ENCODE peak calls at places on chromosomes 4 and X, in eight cellular contexts. One of them, this sample, is unnamed.

GRCh38 chr4:742742-743311 is 37.2 kb downstream of the PCGF3 start:
- DNase-seq in osteoblast: peak; percentile 99
- DNase-seq in BJ: no peak
- DNase-seq in stomach: peak; percentile 72
- DNase-seq in A549: peak; percentile 49
- DNase-seq in IMR-90: peak; percentile 42
- DNase-seq in tibial artery: no peak
- DNase-seq in uterus: peak; percentile 58
- DNase-seq in this sample: peak; percentile 85

GRCh38 chr4:139935911-139936310 is 218.1 kb downstream of the MAML3 start:
- DNase-seq in osteoblast: no peak
- DNase-seq in BJ: no peak
- DNase-seq in stomach: no peak
- DNase-seq in A549: no peak
- DNase-seq in IMR-90: no peak
- DNase-seq in tibial artery: no peak
- DNase-seq in uterus: no peak
- DNase-seq in this sample: no peak

GRCh38 chr4:5050520-5050955 is 742 bp upstream of the STK32B start:
- DNase-seq in osteoblast: peak; percentile 98
- DNase-seq in BJ: no peak
- DNase-seq in stomach: peak; percentile 77
- DNase-seq in A549: peak; percentile 83
- DNase-seq in IMR-90: peak; percentile 83
- DNase-seq in tibial artery: peak; percentile 77
- DNase-seq in uterus: peak; percentile 73
- DNase-seq in this sample: peak; percentile 91

GRCh38 chrX:16560173-16560572 is 89.8 kb upstream of the S100G start:
- DNase-seq in osteoblast: no peak
- DNase-seq in BJ: no peak
- DNase-seq in stomach: no peak
- DNase-seq in A549: no peak
- DNase-seq in IMR-90: no peak
- DNase-seq in tibial artery: no peak
- DNase-seq in uterus: no peak
- DNase-seq in this sample: no peak

GRCh38 chrX:34288782-34289181 is 156.7 kb upstream of the FAM47A start:
- DNase-seq in osteoblast: no peak
- DNase-seq in BJ: no peak
- DNase-seq in stomach: no peak
- DNase-seq in A549: no peak
- DNase-seq in IMR-90: no peak
- DNase-seq in tibial artery: no peak
- DNase-seq in uterus: no peak
- DNase-seq in this sample: no peak

GRCh38 chr4:74258949-74259348 is 49.3 kb upstream of the EPGN start:
- DNase-seq in osteoblast: no peak
- DNase-seq in BJ: no peak
- DNase-seq in stomach: peak; percentile 91
- DNase-seq in A549: no peak
- DNase-seq in IMR-90: peak; percentile 60
- DNase-seq in tibial artery: no peak
- DNase-seq in uterus: no peak
- DNase-seq in this sample: no peak

GRCh38 chrX:119236599-119237525 is 777 bp downstream of the PGRMC1 start:
- DNase-seq in osteoblast: no peak
- DNase-seq in BJ: no peak
- DNase-seq in stomach: peak; percentile 32
- DNase-seq in A549: peak; percentile 51
- DNase-seq in IMR-90: peak; percentile 74
- DNase-seq in tibial artery: peak; percentile 66
- DNase-seq in uterus: peak; percentile 32
- DNase-seq in this sample: no peak

GRCh38 chr4:125112536-125112935 is 202.2 kb upstream of the FAT4 start:
- DNase-seq in osteoblast: no peak
- DNase-seq in BJ: no peak
- DNase-seq in stomach: no peak
- DNase-seq in A549: no peak
- DNase-seq in IMR-90: no peak
- DNase-seq in tibial artery: no peak
- DNase-seq in uterus: no peak
- DNase-seq in this sample: no peak

GRCh38 chr4:22607382-22607781 is 85.4 kb upstream of the GBA3 start:
- DNase-seq in osteoblast: peak; percentile 68
- DNase-seq in BJ: no peak
- DNase-seq in stomach: peak; percentile 61
- DNase-seq in A549: peak; percentile 38
- DNase-seq in IMR-90: peak; percentile 31
- DNase-seq in tibial artery: no peak
- DNase-seq in uterus: no peak
- DNase-seq in this sample: peak; percentile 60

GRCh38 chr4:148425327-148426110 is 16.7 kb downstream of the NR3C2 start:
- DNase-seq in osteoblast: no peak
- DNase-seq in BJ: no peak
- DNase-seq in stomach: no peak
- DNase-seq in A549: no peak
- DNase-seq in IMR-90: no peak
- DNase-seq in tibial artery: no peak
- DNase-seq in uterus: no peak
- DNase-seq in this sample: no peak

GRCh38 chrX:21798677-21799219 is 40.7 kb upstream of the MBTPS2 start:
- DNase-seq in osteoblast: peak; percentile 52
- DNase-seq in BJ: no peak
- DNase-seq in stomach: peak; percentile 26
- DNase-seq in A549: peak; percentile 20
- DNase-seq in IMR-90: peak; percentile 28
- DNase-seq in tibial artery: no peak
- DNase-seq in uterus: no peak
- DNase-seq in this sample: no peak

GRCh38 chr4:38129452-38129830 is 169.2 kb downstream of the PTTG2 start:
- DNase-seq in osteoblast: no peak
- DNase-seq in BJ: no peak
- DNase-seq in stomach: no peak
- DNase-seq in A549: no peak
- DNase-seq in IMR-90: no peak
- DNase-seq in tibial artery: no peak
- DNase-seq in uterus: no peak
- DNase-seq in this sample: no peak

GRCh38 chrX:123736333-123736921 is 3.6 kb upstream of the THOC2 start:
- DNase-seq in osteoblast: peak; percentile 87
- DNase-seq in BJ: peak; percentile 27
- DNase-seq in stomach: no peak
- DNase-seq in A549: peak; percentile 63
- DNase-seq in IMR-90: peak; percentile 90
- DNase-seq in tibial artery: no peak
- DNase-seq in uterus: no peak
- DNase-seq in this sample: no peak

GRCh38 chr4:38782452-38783108 is at the start of gene TLR10:
- DNase-seq in osteoblast: no peak
- DNase-seq in BJ: no peak
- DNase-seq in stomach: peak; percentile 36
- DNase-seq in A549: peak; percentile 57
- DNase-seq in IMR-90: peak; percentile 52
- DNase-seq in tibial artery: no peak
- DNase-seq in uterus: no peak
- DNase-seq in this sample: peak; percentile 46

DNA sequence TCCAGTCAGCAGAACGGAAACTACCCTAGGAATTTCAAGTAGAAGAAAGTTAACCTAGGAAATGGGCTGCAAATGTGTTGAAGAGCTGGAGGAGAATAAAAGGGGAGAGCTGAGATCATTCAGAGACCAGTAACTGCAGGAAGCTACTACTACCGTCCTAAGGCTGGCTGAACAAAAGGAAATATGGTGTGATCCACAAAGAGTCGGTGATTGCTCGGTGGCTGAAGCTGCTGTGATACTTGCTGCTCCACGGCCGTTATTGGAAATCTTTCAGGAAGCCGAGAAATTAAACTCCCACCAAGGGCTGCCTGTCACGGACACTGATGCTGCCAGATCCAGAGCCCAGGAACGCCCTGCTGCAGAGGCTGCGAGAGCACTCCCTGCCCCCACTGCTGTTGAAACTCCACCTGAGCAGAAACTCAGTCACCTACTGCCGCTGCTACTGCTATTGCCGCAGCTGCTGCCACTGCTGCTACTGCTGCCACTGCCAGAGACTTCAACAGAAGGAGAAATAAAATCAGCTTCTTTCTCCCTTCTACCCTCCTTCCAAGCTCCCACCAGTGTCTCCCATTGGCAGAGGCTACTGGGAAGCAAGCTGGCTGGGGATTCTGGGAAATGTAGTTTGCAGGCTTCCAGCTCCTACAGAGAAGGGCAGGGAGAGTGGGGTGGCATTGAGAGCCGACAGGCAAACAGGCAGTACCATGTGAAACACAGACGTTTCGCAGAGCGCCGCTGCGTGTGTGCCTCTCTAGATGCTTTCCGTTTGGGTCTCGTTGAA is 125.9 kb upstream of the ENPP6 start:
- DNase-seq in osteoblast: peak; percentile 94
- DNase-seq in BJ: peak; percentile 31
- DNase-seq in stomach: peak; percentile 77
- DNase-seq in A549: peak; percentile 63
- DNase-seq in IMR-90: peak; percentile 75
- DNase-seq in tibial artery: peak; percentile 84
- DNase-seq in uterus: peak; percentile 57
- DNase-seq in this sample: peak; percentile 91
- H3K4me3 ChIP-seq in osteoblast: peak overlapping the region; percentile 91
- H3K4me3 ChIP-seq in BJ: peak overlapping the region; percentile 62
- H3K4me3 ChIP-seq in stomach: peak overlapping the region; percentile 62
- H3K4me3 ChIP-seq in A549: peak overlapping the region; percentile 47
- H3K4me3 ChIP-seq in IMR-90: peak overlapping the region; percentile 62
- H3K4me3 ChIP-seq in tibial artery: peak overlapping the region; percentile 66
- H3K4me3 ChIP-seq in uterus: peak overlapping the region; percentile 55
- H3K4me3 ChIP-seq in this sample: peak overlapping the region; percentile 55

GRCh38 chrX:131802836-131803626 is 220.1 kb upstream of the STK26 start:
- DNase-seq in osteoblast: peak; percentile 88
- DNase-seq in BJ: no peak
- DNase-seq in stomach: peak; percentile 78
- DNase-seq in A549: peak; percentile 69
- DNase-seq in IMR-90: peak; percentile 52
- DNase-seq in tibial artery: no peak
- DNase-seq in uterus: peak; percentile 76
- DNase-seq in this sample: peak; percentile 61
- H3K4me3 ChIP-seq in osteoblast: peak overlapping the region; percentile 58
- H3K4me3 ChIP-seq in BJ: no peak overlapping the region
- H3K4me3 ChIP-seq in stomach: no peak overlapping the region
- H3K4me3 ChIP-seq in A549: peak overlapping the region; percentile 31
- H3K4me3 ChIP-seq in IMR-90: peak overlapping the region; percentile 39
- H3K4me3 ChIP-seq in tibial artery: no peak overlapping the region
- H3K4me3 ChIP-seq in uterus: peak overlapping the region; percentile 9
- H3K4me3 ChIP-seq in this sample: peak overlapping the region; percentile 32

DNA sequence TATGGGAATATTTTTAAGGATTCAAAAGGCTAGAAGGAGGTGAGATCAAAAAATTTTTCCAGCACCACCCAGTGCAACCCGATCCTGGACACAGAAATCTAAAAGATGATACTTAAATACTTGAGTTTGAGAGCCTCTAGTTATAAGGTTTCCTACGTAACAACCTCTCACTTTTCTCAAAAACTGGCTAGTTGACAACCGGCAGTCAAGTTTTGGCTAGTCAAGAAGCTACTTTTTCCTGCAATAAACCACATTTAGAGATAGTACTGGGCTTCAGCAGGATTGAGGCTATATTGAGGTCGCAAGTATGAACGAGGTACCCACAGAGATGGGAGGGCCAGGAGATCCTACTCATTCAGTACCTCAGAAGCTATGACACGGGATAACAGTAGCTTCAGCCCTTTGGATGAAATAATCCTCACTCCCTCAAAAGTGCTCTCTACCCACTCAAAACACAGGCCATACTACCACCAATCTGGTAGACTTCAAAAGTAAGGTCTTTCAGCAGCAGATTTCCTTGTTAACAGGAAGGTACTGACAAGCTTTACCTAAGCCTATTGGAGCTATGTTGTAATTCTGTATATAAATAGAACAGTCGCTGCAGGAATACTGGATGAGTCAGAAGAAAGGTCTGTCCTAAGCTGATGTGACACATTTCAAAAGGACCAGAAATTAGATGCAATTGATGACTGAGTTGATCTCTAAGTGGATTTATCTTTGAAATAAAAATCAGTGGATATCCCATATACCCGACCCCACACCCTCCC is 1.5 kb upstream of the TSPAN5 start:
- DNase-seq in osteoblast: peak; percentile 69
- DNase-seq in BJ: no peak
- DNase-seq in stomach: no peak
- DNase-seq in A549: peak; percentile 36
- DNase-seq in IMR-90: peak; percentile 58
- DNase-seq in tibial artery: no peak
- DNase-seq in uterus: no peak
- DNase-seq in this sample: peak; percentile 40
- H3K4me3 ChIP-seq in osteoblast: peak overlapping the region; percentile 75
- H3K4me3 ChIP-seq in BJ: peak overlapping the region; percentile 75
- H3K4me3 ChIP-seq in stomach: peak overlapping the region; percentile 94
- H3K4me3 ChIP-seq in A549: no peak overlapping the region
- H3K4me3 ChIP-seq in IMR-90: no peak overlapping the region
- H3K4me3 ChIP-seq in tibial artery: peak overlapping the region; percentile 78
- H3K4me3 ChIP-seq in uterus: no peak overlapping the region
- H3K4me3 ChIP-seq in this sample: no peak overlapping the region

GRCh38 chrX:39836802-39837420 is 260.8 kb downstream of the BCOR start:
- DNase-seq in osteoblast: no peak
- DNase-seq in BJ: no peak
- DNase-seq in stomach: no peak
- DNase-seq in A549: no peak
- DNase-seq in IMR-90: no peak
- DNase-seq in tibial artery: no peak
- DNase-seq in uterus: no peak
- DNase-seq in this sample: no peak

GRCh38 chrX:39837688-39838087 is 260.1 kb downstream of the BCOR start:
- DNase-seq in osteoblast: no peak
- DNase-seq in BJ: no peak
- DNase-seq in stomach: no peak
- DNase-seq in A549: no peak
- DNase-seq in IMR-90: no peak
- DNase-seq in tibial artery: no peak
- DNase-seq in uterus: no peak
- DNase-seq in this sample: no peak

GRCh38 chrX:39834600-39834999 is 263.2 kb downstream of the BCOR start:
- DNase-seq in osteoblast: no peak
- DNase-seq in BJ: no peak
- DNase-seq in stomach: no peak
- DNase-seq in A549: no peak
- DNase-seq in IMR-90: no peak
- DNase-seq in tibial artery: no peak
- DNase-seq in uterus: no peak
- DNase-seq in this sample: no peak

GRCh38 chrX:39835241-39835640 is 262.5 kb downstream of the BCOR start:
- DNase-seq in osteoblast: no peak
- DNase-seq in BJ: no peak
- DNase-seq in stomach: no peak
- DNase-seq in A549: no peak
- DNase-seq in IMR-90: no peak
- DNase-seq in tibial artery: no peak
- DNase-seq in uterus: no peak
- DNase-seq in this sample: no peak

DNA sequence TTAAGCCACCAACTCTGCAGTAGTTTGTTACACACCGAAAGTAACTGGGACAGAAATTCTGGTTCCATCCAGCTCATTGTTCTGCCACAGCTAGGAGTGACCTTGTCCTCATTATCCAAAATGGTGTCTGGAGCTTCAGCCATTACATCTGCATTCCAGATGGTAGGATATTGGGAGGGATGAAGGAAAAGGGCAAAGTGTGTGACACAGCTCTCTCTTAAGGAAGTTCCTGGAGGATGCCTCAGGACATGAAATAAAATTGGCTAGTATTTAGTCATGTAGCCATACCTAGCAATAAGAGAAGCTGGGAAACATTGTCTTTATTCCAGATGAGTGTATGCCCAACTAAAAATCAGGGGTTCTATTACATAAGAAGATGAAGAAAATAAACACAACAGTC is 262.0 kb downstream of the BCOR start:
- DNase-seq in osteoblast: no peak
- DNase-seq in BJ: no peak
- DNase-seq in stomach: no peak
- DNase-seq in A549: no peak
- DNase-seq in IMR-90: no peak
- DNase-seq in tibial artery: no peak
- DNase-seq in uterus: no peak
- DNase-seq in this sample: no peak
- H3K4me3 ChIP-seq in osteoblast: no peak overlapping the region
- H3K4me3 ChIP-seq in BJ: no peak overlapping the region
- H3K4me3 ChIP-seq in stomach: no peak overlapping the region
- H3K4me3 ChIP-seq in A549: no peak overlapping the region
- H3K4me3 ChIP-seq in IMR-90: no peak overlapping the region
- H3K4me3 ChIP-seq in tibial artery: no peak overlapping the region
- H3K4me3 ChIP-seq in uterus: no peak overlapping the region
- H3K4me3 ChIP-seq in this sample: no peak overlapping the region

This sample was measured in A673.